ENCODE peak calls at places on chromosomes 4 and X, in ten cellular contexts. Y is neural progenitor cell; V is uterus; A is lung; H is HepG2; O is pancreas; N is RWPE2; C is CD8-positive, alpha-beta T cell; R is IMR-90; S is Panc1. M is an unnamed sample. For H3K4me1, the result is how much of the 10 kb centered on the place peaks cover.

GRCh38 chr4:158845166-158846041 is 76.6 kb downstream of the FNIP2 start:
- DNase-seq in Y (no peak), V (no peak), A (no peak), H (no peak), O (no peak), N (no peak), C (no peak), R (no peak), S (no peak), M (no peak)

GRCh38 chr4:41132055-41132683 is 82.2 kb downstream of the APBB2 start:
- DNase-seq in Y (no peak), V (no peak), A (no peak), H (peak), O (no peak), N (no peak), C (no peak), R (no peak), S (no peak), M (no peak)

GRCh38 chr4:13218316-13218958 is 265.7 kb downstream of the RAB28 start:
- DNase-seq in Y (no peak), V (peak), A (no peak), H (no peak), O (no peak), N (no peak), C (no peak), R (no peak), S (no peak), M (no peak)

GRCh38 chrX:119015407-119016242 is 41.2 kb downstream of the LONRF3 start:
- DNase-seq in Y (no peak), V (peak), A (peak), H (no peak), O (peak), N (peak), C (no peak), R (peak), S (peak), M (peak)

GRCh38 chrX:16185725-16186136 is 18.4 kb downstream of the MAGEB17 start:
- DNase-seq in Y (no peak), V (no peak), A (no peak), H (no peak), O (no peak), N (no peak), C (no peak), R (peak), S (no peak), M (no peak)

GRCh38 chr4:26267087-26267486 is 53.7 kb upstream of the RBPJ start:
- DNase-seq in Y (no peak), V (peak), A (no peak), H (no peak), O (peak), N (no peak), C (no peak), R (peak), S (no peak), M (peak)

GRCh38 chrX:1582686-1583437 is 8.5 kb upstream of the AKAP17A start:
- DNase-seq in Y (no peak), V (no peak), A (peak), H (peak), O (no peak), N (no peak), C (no peak), R (no peak), S (peak), M (peak)

GRCh38 chrX:67789536-67789935 is 245.7 kb downstream of the AR start:
- DNase-seq in Y (no peak), V (no peak), A (no peak), H (no peak), O (no peak), N (no peak), C (no peak), R (no peak), S (no peak), M (no peak)

GRCh38 chr4:107857741-107858140 is 33.0 kb downstream of the SGMS2 start:
- DNase-seq in Y (peak), V (no peak), A (no peak), H (no peak), O (no peak), N (no peak), C (no peak), R (no peak), S (no peak), M (no peak)

GRCh38 chr4:107856901-107857300 is 32.2 kb downstream of the SGMS2 start:
- DNase-seq in Y (no peak), V (no peak), A (no peak), H (no peak), O (no peak), N (no peak), C (no peak), R (no peak), S (no peak), M (no peak)

GRCh38 chr4:107855723-107856122 is 31.0 kb downstream of the SGMS2 start:
- DNase-seq in Y (no peak), V (no peak), A (no peak), H (no peak), O (no peak), N (no peak), C (no peak), R (no peak), S (no peak), M (no peak)

GRCh38 chr4:107853444-107854325 is 29.0 kb downstream of the SGMS2 start:
- DNase-seq in Y (no peak), V (peak), A (no peak), H (no peak), O (no peak), N (no peak), C (no peak), R (peak), S (no peak), M (no peak)

GRCh38 chr4:107854326-107855030 is 29.7 kb downstream of the SGMS2 start:
- DNase-seq in Y (no peak), V (peak), A (no peak), H (no peak), O (no peak), N (no peak), C (no peak), R (peak), S (no peak), M (no peak)
- H3K4me1 ChIP-seq in Y (under half), V (under half), A (under half), H (under half), O (under half), N (under half), C (under half), R (under half), S (under half), M (under half)

GRCh38 chrX:125436855-125437254 is 117.2 kb downstream of the TEX13C start:
- DNase-seq in Y (peak), V (no peak), A (no peak), H (no peak), O (no peak), N (no peak), C (no peak), R (no peak), S (no peak), M (no peak)
- TF ChIP-seq CTCF in Y (peak), V (no peak), A (peak), H (no peak), O (no peak), N (peak), C (no peak), R (peak), S (peak), M (no peak)

DNA sequence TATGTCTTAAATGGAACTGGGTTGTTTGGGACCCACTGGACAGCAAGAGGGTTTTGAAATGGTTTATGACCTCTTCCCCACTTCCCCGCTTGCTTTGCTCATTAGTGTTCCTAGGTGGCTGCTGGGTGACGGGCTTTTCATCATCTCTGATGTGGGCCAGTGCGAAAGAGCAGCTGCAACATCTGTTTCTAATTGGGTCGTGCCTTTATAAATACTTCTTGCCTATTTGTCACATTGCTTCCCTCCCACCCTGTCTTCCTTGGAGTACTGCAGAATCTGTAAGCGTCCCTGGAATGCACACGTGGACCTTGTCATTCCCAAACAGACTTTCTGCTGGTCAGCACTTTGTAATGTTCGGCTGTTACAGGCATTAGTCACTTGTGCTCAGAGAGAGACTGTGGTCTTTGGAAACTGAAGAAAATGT is 35.2 kb downstream of the SEPTIN11 start:
- DNase-seq in Y (peak), V (peak), A (peak), H (peak), O (no peak), N (no peak), C (no peak), R (peak), S (peak), M (peak)
- H3K4me1 ChIP-seq in Y (under half), V (under half), A (under half), H (under half), O (under half), N (under half), C (under half), R (under half), S (under half), M (half or more)

DNA sequence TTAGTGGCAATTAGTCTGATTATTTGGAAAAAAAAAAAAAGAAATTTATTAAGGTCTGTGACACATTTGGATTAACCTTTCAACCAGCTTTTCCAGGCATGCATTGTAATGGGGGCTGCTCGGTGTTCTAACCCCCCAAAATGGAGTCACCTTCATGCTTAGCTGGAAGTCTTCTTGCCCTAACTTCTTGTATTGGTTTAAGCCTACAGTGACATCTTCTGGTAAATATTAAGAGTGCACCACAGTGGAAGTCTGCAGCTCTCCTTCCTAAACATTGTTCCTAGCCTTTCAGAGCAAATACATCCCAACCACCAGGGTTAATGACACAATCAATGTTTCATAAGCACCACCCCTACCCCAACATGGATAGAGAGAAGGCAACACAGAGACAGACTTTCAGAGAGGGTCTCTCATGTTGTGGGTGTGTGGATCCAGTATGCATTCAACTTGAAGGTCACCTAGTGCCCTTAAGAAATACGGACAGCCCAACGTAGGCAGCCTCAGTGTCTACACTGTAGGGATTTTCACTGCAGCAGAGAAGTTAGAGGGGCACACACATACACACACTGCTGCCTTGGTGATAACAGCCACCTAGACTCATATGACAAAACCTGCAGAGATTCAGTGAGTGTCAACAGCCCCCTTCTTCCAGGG is 142.9 kb upstream of the MBNL3 start:
- DNase-seq in Y (peak), V (no peak), A (no peak), H (peak), O (no peak), N (no peak), C (no peak), R (peak), S (peak), M (no peak)
- TF ChIP-seq CTCF in Y (peak), V (peak), A (peak), H (peak), O (peak), N (peak), C (peak), R (peak), S (peak), M (peak)

GRCh38 chr4:1870578-1871443 is at the start of gene NSD2:
- DNase-seq in Y (peak), V (peak), A (peak), H (peak), O (peak), N (peak), C (peak), R (peak), S (no peak), M (peak)

GRCh38 chr4:1871471-1872021 is 353 bp downstream of the NSD2 start:
- DNase-seq in Y (no peak), V (peak), A (no peak), H (no peak), O (peak), N (no peak), C (no peak), R (no peak), S (no peak), M (no peak)

GRCh38 chr4:1869530-1870327 is 1.5 kb upstream of the NSD2 start:
- DNase-seq in Y (no peak), V (peak), A (no peak), H (no peak), O (no peak), N (no peak), C (no peak), R (no peak), S (no peak), M (no peak)

GRCh38 chr4:1868912-1869311 is 2.3 kb upstream of the NSD2 start:
- DNase-seq in Y (no peak), V (no peak), A (no peak), H (no peak), O (no peak), N (no peak), C (no peak), R (no peak), S (no peak), M (no peak)

GRCh38 chr4:1870328-1870577 is 940 bp upstream of the NSD2 start:
- DNase-seq in Y (peak), V (peak), A (peak), H (peak), O (peak), N (peak), C (peak), R (peak), S (no peak), M (peak)
- H3K4me1 ChIP-seq in Y (under half), V (under half), A (under half), H (half or more), O (under half), N (under half), C (under half), R (under half), S (under half), M (under half)

GRCh38 chr4:44632089-44632488 is 19.3 kb downstream of the YIPF7 start:
- DNase-seq in Y (no peak), V (no peak), A (no peak), H (no peak), O (no peak), N (no peak), C (no peak), R (no peak), S (no peak), M (no peak)

GRCh38 chr4:44632733-44633132 is 18.7 kb downstream of the YIPF7 start:
- DNase-seq in Y (no peak), V (no peak), A (no peak), H (no peak), O (no peak), N (no peak), C (no peak), R (no peak), S (no peak), M (no peak)

GRCh38 chr4:44623687-44624086 is 27.7 kb downstream of the YIPF7 start:
- DNase-seq in Y (no peak), V (no peak), A (no peak), H (no peak), O (no peak), N (no peak), C (no peak), R (no peak), S (no peak), M (no peak)

DNA sequence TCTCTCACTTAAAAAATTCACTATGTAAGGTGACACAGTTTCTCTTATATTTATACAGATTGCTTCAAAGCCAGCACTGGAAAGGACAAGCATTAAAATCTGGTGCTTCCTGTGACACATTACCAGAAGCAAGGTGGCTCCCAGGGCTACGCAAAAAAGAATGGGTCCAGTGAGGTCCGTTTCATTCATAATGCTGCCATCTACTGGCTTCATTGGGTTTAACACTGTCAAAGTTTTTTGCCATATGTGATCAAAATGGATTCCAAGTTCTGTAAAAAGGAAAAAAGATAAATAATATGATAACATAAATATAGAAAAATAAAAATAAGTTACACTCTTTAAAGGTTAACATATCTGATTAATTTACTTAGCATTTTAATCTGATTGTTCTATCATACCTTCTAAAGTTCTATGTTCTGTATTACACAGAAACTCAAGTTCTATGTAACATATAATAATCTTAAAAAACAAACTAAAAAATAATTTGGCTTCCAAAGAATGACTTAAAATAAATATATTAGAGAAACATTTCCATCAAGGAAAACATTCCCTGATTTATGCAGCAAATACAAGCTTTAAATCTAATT is 22.1 kb downstream of the YIPF7 start:
- DNase-seq in Y (peak), V (no peak), A (no peak), H (peak), O (no peak), N (no peak), C (peak), R (peak), S (peak), M (no peak)
- TF ChIP-seq CTCF in Y (peak), V (peak), A (peak), H (peak), O (peak), N (peak), C (peak), R (peak), S (peak), M (peak)

GRCh38 chr4:110633358-110634319 is 10.8 kb upstream of the PITX2 start:
- DNase-seq in Y (peak), V (no peak), A (no peak), H (no peak), O (no peak), N (no peak), C (no peak), R (no peak), S (no peak), M (no peak)
- H3K4me1 ChIP-seq in Y (under half), V (under half), A (under half), H (under half), O (under half), N (under half), C (under half), R (under half), S (under half), M (under half)

GRCh38 chr4:173827707-173828106 is 297.7 kb upstream of the HAND2 start:
- DNase-seq in Y (peak), V (no peak), A (no peak), H (no peak), O (no peak), N (no peak), C (no peak), R (no peak), S (no peak), M (no peak)
- TF ChIP-seq CTCF in Y (peak), V (peak), A (no peak), H (no peak), O (no peak), N (no peak), C (no peak), R (no peak), S (no peak), M (no peak)